ENCODE peak calls at places on chromosomes 3 and 15, in ten cellular contexts. S, X, M, E, F, P, G, D, K and I are unnamed samples.

GRCh38 chr3:25856902-25857518 is 67.1 kb downstream of the OXSM start:
- DNase-seq in D (peak), M (peak), E (no peak), G (peak), X (peak), P (no peak), S (peak), K (peak), F (peak), I (no peak)

GRCh38 chr15:100768501-100768931 is 111.1 kb upstream of the ALDH1A3 start:
- DNase-seq in M (no peak), E (no peak), F (no peak), G (no peak), P (no peak), D (no peak), K (no peak), X (no peak), S (no peak), I (no peak)

GRCh38 chr3:189340680-189341460 is 169.1 kb downstream of the TPRG1 start:
- DNase-seq in G (no peak), D (no peak), S (peak), X (peak), P (no peak), K (peak), E (no peak), F (no peak), M (no peak), I (no peak)

GRCh38 chr15:69393831-69394491 is 20.2 kb upstream of the KIF23 start:
- DNase-seq in K (no peak), M (no peak), P (no peak), E (no peak), S (no peak), D (no peak), F (no peak), X (no peak), G (peak), I (no peak)

GRCh38 chr3:49341996-49342395 is 2.1 kb upstream of the USP4 start:
- DNase-seq in P (no peak), M (no peak), F (no peak), D (no peak), E (no peak), S (no peak), X (no peak), K (no peak), G (no peak), I (no peak)

GRCh38 chr15:73840771-73841170 is 32.6 kb upstream of the TBC1D21 start:
- DNase-seq in P (no peak), M (no peak), D (no peak), K (no peak), X (no peak), G (no peak), S (no peak), F (no peak), E (no peak), I (no peak)

GRCh38 chr3:123547881-123548534 is 36.8 kb downstream of the HACD2 start:
- DNase-seq in F (peak), K (no peak), E (no peak), G (peak), P (no peak), D (peak), S (no peak), X (peak), M (no peak), I (no peak)

GRCh38 chr3:154473769-154474168 is 43.8 kb upstream of the GPR149 start:
- DNase-seq in X (no peak), E (no peak), D (no peak), G (no peak), S (no peak), P (no peak), K (no peak), F (no peak), M (no peak), I (no peak)

GRCh38 chr3:4899654-4900236 is 79.5 kb upstream of the BHLHE40 start:
- DNase-seq in F (peak), S (no peak), E (no peak), D (peak), P (no peak), G (peak), M (no peak), X (no peak), K (no peak), I (no peak)

GRCh38 chr3:169665264-169666078 is 2.0 kb upstream of the MECOM start:
- DNase-seq in P (no peak), X (no peak), S (no peak), D (no peak), K (peak), F (no peak), M (no peak), G (no peak), E (no peak), I (no peak)

GRCh38 chr3:156676467-156677119 is 2.2 kb downstream of the TIPARP start:
- DNase-seq in M (no peak), S (no peak), F (peak), E (no peak), P (no peak), X (peak), G (peak), K (no peak), D (no peak), I (no peak)

GRCh38 chr3:32002536-32003368 is 21.2 kb downstream of the ZNF860 start:
- DNase-seq in S (no peak), E (no peak), F (no peak), K (no peak), D (no peak), X (no peak), G (no peak), P (no peak), M (no peak), I (no peak)

GRCh38 chr15:39251413-39252197 is 329.3 kb upstream of the THBS1 start:
- DNase-seq in K (no peak), S (peak), M (no peak), X (peak), F (no peak), G (no peak), E (no peak), D (no peak), P (no peak), I (no peak)

GRCh38 chr15:57458255-57458850 is 82.0 kb downstream of the CGNL1 start:
- DNase-seq in X (peak), S (no peak), F (peak), E (no peak), D (no peak), P (no peak), K (no peak), M (no peak), G (no peak), I (no peak)

GRCh38 chr3:184325715-184326114 is 11.3 kb downstream of the EIF4G1 start:
- DNase-seq in M (no peak), K (no peak), P (no peak), F (no peak), X (no peak), D (no peak), G (peak), S (no peak), E (no peak), I (no peak)

GRCh38 chr3:10437272-10437994 is 68.0 kb downstream of the ATP2B2 start:
- DNase-seq in S (peak), F (peak), D (peak), E (peak), X (peak), P (peak), K (no peak), M (peak), G (peak), I (no peak)

GRCh38 chr15:70266412-70267089 is 168.8 kb upstream of the TLE3 start:
- DNase-seq in G (no peak), K (no peak), D (peak), M (no peak), P (no peak), E (peak), F (peak), S (no peak), X (peak), I (no peak)

GRCh38 chr15:32029409-32029861 is 880 bp upstream of the CHRNA7 start:
- DNase-seq in S (peak), D (peak), M (no peak), E (no peak), P (no peak), K (peak), F (no peak), X (no peak), G (no peak), I (peak)

GRCh38 chr3:50204804-50205718 is at the start of gene SLC38A3:
- DNase-seq in D (peak), M (no peak), S (no peak), G (no peak), X (no peak), E (no peak), K (peak), F (no peak), P (no peak), I (peak)

GRCh38 chr3:113573728-113574127 is 41.4 kb downstream of the SIDT1 start:
- DNase-seq in M (no peak), E (no peak), K (no peak), P (no peak), X (no peak), G (no peak), S (no peak), F (no peak), D (no peak), I (no peak)

GRCh38 chr3:143525408-143525807 is 322.9 kb downstream of the SLC9A9 start:
- DNase-seq in D (no peak), F (peak), G (peak), K (no peak), M (no peak), S (no peak), E (no peak), P (no peak), X (peak), I (no peak)

GRCh38 chr3:17115186-17115585 is 230.4 kb downstream of the PLCL2 start:
- DNase-seq in X (peak), E (no peak), P (no peak), G (peak), M (no peak), F (peak), S (no peak), D (no peak), K (no peak), I (no peak)

GRCh38 chr3:194313642-194314430 is 37.3 kb downstream of the CPN2 start:
- DNase-seq in M (no peak), S (no peak), K (peak), P (no peak), X (peak), D (no peak), F (no peak), G (no peak), E (no peak), I (no peak)

GRCh38 chr3:180683816-180684215 is 4.5 kb upstream of the CCDC39 start:
- DNase-seq in F (no peak), G (no peak), X (no peak), E (no peak), P (no peak), K (no peak), M (no peak), D (no peak), S (no peak), I (no peak)

GRCh38 chr3:45968149-45968548 is 24.9 kb downstream of the CXCR6 start:
- DNase-seq in P (no peak), G (no peak), K (no peak), M (no peak), D (no peak), S (no peak), E (no peak), X (no peak), F (no peak), I (no peak)

GRCh38 chr3:185824467-185825378 is at the start of gene IGF2BP2:
- DNase-seq in S (peak), M (peak), E (no peak), F (peak), P (peak), X (peak), G (peak), K (peak), D (peak), I (peak)
- TF ChIP-seq CTCF in S (no peak), M (no peak), E (no peak), F (no peak), P (no peak), X (no peak), G (no peak), K (peak), D (no peak), I (peak)

GRCh38 chr15:93072440-93073394 is 16.3 kb downstream of the RGMA start:
- DNase-seq in G (peak), X (peak), K (peak), E (no peak), D (peak), P (no peak), M (no peak), S (no peak), F (peak), I (peak)
- TF ChIP-seq CTCF in G (no peak), X (no peak), K (no peak), E (no peak), D (no peak), P (no peak), M (no peak), S (no peak), F (no peak), I (peak)

GRCh38 chr15:47983533-47983932 is 137.3 kb upstream of the SLC24A5 start:
- DNase-seq in P (no peak), G (peak), E (no peak), K (peak), X (peak), M (no peak), F (no peak), S (no peak), D (no peak), I (no peak)
- TF ChIP-seq CTCF in P (no peak), G (peak), E (no peak), K (peak), X (no peak), M (no peak), F (no peak), S (no peak), D (no peak), I (no peak)

GRCh38 chr15:33310481-33311311 is at the start of gene RYR3:
- DNase-seq in P (no peak), K (peak), M (no peak), S (no peak), D (no peak), G (peak), E (no peak), X (no peak), F (peak), I (peak)

GRCh38 chr15:33313491-33313890 is 2.7 kb downstream of the RYR3 start:
- DNase-seq in P (no peak), S (no peak), M (no peak), F (no peak), D (no peak), E (no peak), G (peak), X (no peak), K (no peak), I (no peak)

GRCh38 chr15:33314115-33314514 is 3.3 kb downstream of the RYR3 start:
- DNase-seq in G (no peak), K (no peak), X (no peak), D (no peak), P (no peak), F (no peak), S (no peak), E (no peak), M (no peak), I (no peak)

GRCh38 chr15:33311312-33311971 is 675 bp downstream of the RYR3 start:
- DNase-seq in X (no peak), D (no peak), F (no peak), P (no peak), M (no peak), G (peak), K (peak), S (no peak), E (no peak), I (peak)

DNA sequence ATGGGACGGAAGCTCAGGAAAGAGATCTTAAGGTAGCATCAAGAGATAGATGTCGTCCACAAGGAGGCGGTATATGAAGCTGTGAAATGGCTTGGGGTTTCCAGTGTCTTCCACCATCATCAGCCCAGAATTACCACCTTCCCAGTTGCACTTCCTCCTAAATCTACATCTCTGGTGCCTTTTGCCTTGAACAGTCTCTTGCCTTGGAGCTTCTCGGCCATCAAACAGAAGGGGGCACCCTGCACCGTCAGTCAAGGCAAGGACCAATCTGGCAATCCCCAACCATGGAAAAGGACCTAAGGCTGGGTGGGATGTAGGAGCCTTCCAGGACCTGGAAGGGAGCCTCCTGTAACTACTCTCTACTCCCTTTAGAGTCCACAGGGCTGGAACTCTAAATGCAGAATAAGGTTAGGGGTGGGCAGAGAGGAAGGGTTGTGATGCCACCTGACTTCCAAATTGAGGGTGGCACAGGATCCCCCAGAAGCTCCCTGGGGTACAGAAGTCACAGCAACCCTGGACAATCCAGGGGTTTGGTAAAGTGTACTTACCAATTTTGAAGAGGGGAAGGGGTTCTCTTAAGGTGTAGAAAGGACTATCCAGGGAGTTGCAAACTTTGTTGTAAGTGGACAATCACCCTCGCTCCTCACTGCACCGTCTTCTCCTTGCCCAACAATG is 1.0 kb upstream of the RYR3 start:
- DNase-seq in P (no peak), E (no peak), S (peak), G (peak), F (peak), D (no peak), K (peak), M (no peak), X (peak), I (peak)
- TF ChIP-seq CTCF in P (no peak), E (no peak), S (peak), G (peak), F (peak), D (no peak), K (peak), M (no peak), X (no peak), I (peak)

GRCh38 chr3:7800006-7800780 is 701.4 kb upstream of the LMCD1 start:
- DNase-seq in M (no peak), X (peak), F (peak), S (no peak), P (no peak), G (peak), K (peak), D (no peak), E (no peak), I (no peak)
- TF ChIP-seq CTCF in M (no peak), X (peak), F (no peak), S (no peak), P (peak), G (no peak), K (no peak), D (peak), E (peak), I (peak)

GRCh38 chr15:60905587-60905986 is 323.5 kb downstream of the RORA start:
- DNase-seq in P (peak), S (peak), E (no peak), K (peak), M (no peak), D (peak), X (no peak), G (peak), F (no peak), I (no peak)
- TF ChIP-seq CTCF in P (peak), S (peak), E (no peak), K (peak), M (peak), D (peak), X (no peak), G (peak), F (peak), I (peak)

GRCh38 chr15:43210807-43211206 is 10.0 kb downstream of the EPB42 start:
- DNase-seq in E (no peak), X (no peak), D (no peak), P (no peak), G (no peak), S (no peak), K (no peak), F (no peak), M (no peak), I (no peak)
- TF ChIP-seq CTCF in E (no peak), X (no peak), D (no peak), P (no peak), G (no peak), S (no peak), K (no peak), F (no peak), M (no peak), I (no peak)

GRCh38 chr15:77617507-77618285 is 15.0 kb downstream of the LINGO1 start:
- DNase-seq in P (no peak), D (no peak), M (no peak), G (peak), S (no peak), X (peak), F (peak), E (no peak), K (no peak), I (peak)
- TF ChIP-seq CTCF in P (no peak), D (peak), M (peak), G (peak), S (peak), X (peak), F (peak), E (no peak), K (peak), I (peak)